ENCODE peak calls at places on chromosomes 11 and 22, in five cellular contexts. Q, X, M, P and D are unnamed samples.

GRCh38 chr11:75554258-75555022 is 7.6 kb upstream of the SERPINH1 start:
- DNase-seq in Q (peak; percentile 27), X (no peak), M (no peak), P (peak; percentile 96), D (no peak)

GRCh38 chr11:63165710-63166310 is 21.8 kb upstream of the SLC22A24 start:
- DNase-seq in Q (no peak), X (no peak), M (no peak), P (no peak), D (no peak)

GRCh38 chr11:111265421-111265820 is 19.9 kb downstream of the POU2AF2 start:
- DNase-seq in Q (no peak), X (no peak), M (no peak), P (no peak), D (no peak)

GRCh38 chr11:68255526-68255925 is 16.2 kb downstream of the C11orf24 start:
- DNase-seq in Q (no peak), X (no peak), M (no peak), P (no peak), D (no peak)

GRCh38 chr11:123069878-123070821 is 8.2 kb upstream of the HSPA8 start:
- DNase-seq in Q (no peak), X (no peak), M (no peak), P (no peak), D (no peak)

GRCh38 chr22:37197451-37198289 is 9.6 kb upstream of the C1QTNF6 start:
- DNase-seq in Q (peak; percentile 43), X (no peak), M (no peak), P (no peak), D (peak; percentile 79)

GRCh38 chr11:37712246-37712645 is 1114.2 kb upstream of the RAG2 start:
- DNase-seq in Q (no peak), X (no peak), M (no peak), P (no peak), D (no peak)

GRCh38 chr11:129445226-129445625 is 69.6 kb downstream of the BARX2 start:
- DNase-seq in Q (no peak), X (no peak), M (no peak), P (no peak), D (no peak)

GRCh38 chr11:36500315-36500721 is 9.8 kb downstream of the TRAF6 start:
- DNase-seq in Q (no peak), X (no peak), M (no peak), P (no peak), D (no peak)

GRCh38 chr22:49827853-49828598 is at the start of gene BRD1:
- DNase-seq in Q (peak; percentile 85), X (peak; percentile 23), M (peak; percentile 31), P (peak; percentile 51), D (peak; percentile 94)

GRCh38 chr11:26761382-26761781 is 39.5 kb upstream of the SLC5A12 start:
- DNase-seq in Q (no peak), X (no peak), M (no peak), P (no peak), D (no peak)

GRCh38 chr11:124194696-124195418 is 11.7 kb downstream of the OR10D3 start:
- DNase-seq in Q (no peak), X (no peak), M (no peak), P (no peak), D (no peak)

GRCh38 chr22:19817561-19818263 is 37.0 kb downstream of the GNB1L start:
- DNase-seq in Q (no peak), X (no peak), M (no peak), P (no peak), D (no peak)

GRCh38 chr22:19851291-19852176 is 3.1 kb downstream of the GNB1L start:
- DNase-seq in Q (no peak), X (no peak), M (no peak), P (no peak), D (no peak)

GRCh38 chr11:115112779-115113178 is 391.4 kb downstream of the CADM1 start:
- DNase-seq in Q (no peak), X (no peak), M (no peak), P (no peak), D (no peak)

GRCh38 chr11:23233075-23233474 is 372.8 kb upstream of the CCDC179 start:
- DNase-seq in Q (no peak), X (no peak), M (no peak), P (no peak), D (no peak)

GRCh38 chr11:115696472-115697011 is 192.3 kb upstream of the CADM1 start:
- DNase-seq in Q (no peak), X (no peak), M (no peak), P (no peak), D (no peak)

GRCh38 chr11:19163627-19164026 is 38.2 kb downstream of the CSRP3 start:
- DNase-seq in Q (no peak), X (no peak), M (no peak), P (no peak), D (no peak)

GRCh38 chr11:8285228-8285627 is 21.6 kb upstream of the LMO1 start:
- DNase-seq in Q (no peak), X (no peak), M (no peak), P (no peak), D (peak; percentile 51)

GRCh38 chr22:23829845-23830372 is 8.9 kb downstream of the DERL3 start:
- DNase-seq in Q (no peak), X (no peak), M (no peak), P (no peak), D (no peak)

GRCh38 chr11:45100338-45100737 is 46.1 kb upstream of the PRDM11 start:
- DNase-seq in Q (peak; percentile 63), X (no peak), M (no peak), P (no peak), D (no peak)

GRCh38 chr11:103031834-103032233 is 60.1 kb downstream of the DCUN1D5 start:
- DNase-seq in Q (no peak), X (no peak), M (no peak), P (no peak), D (no peak)

GRCh38 chr22:21937821-21938070 is 14.9 kb downstream of the PPM1F start:
- DNase-seq in Q (no peak), X (no peak), M (no peak), P (peak; percentile 71), D (no peak)

GRCh38 chr22:47008208-47008885 is 245.9 kb downstream of the TBC1D22A start:
- DNase-seq in Q (no peak), X (no peak), M (no peak), P (no peak), D (no peak)

GRCh38 chr11:60918941-60919275 is 5.0 kb downstream of the TMEM109 start:
- DNase-seq in Q (no peak), X (no peak), M (no peak), P (no peak), D (no peak)

GRCh38 chr11:34586655-34587281 is 34.1 kb upstream of the EHF start:
- DNase-seq in Q (no peak), X (no peak), M (no peak), P (no peak), D (no peak)

GRCh38 chr11:134822930-134823329 is 410.9 kb upstream of the B3GAT1 start:
- DNase-seq in Q (no peak), X (no peak), M (no peak), P (no peak), D (no peak)

GRCh38 chr11:2746401-2747230 is 46.8 kb upstream of the KCNQ1OT1 start:
- DNase-seq in Q (no peak), X (no peak), M (no peak), P (no peak), D (peak; percentile 51)

GRCh38 chr11:34620820-34621792 is at the start of gene EHF:
- DNase-seq in Q (no peak), X (no peak), M (no peak), P (no peak), D (no peak)

GRCh38 chr22:19709063-19709769 is 5.1 kb upstream of the SEPTIN5 start:
- DNase-seq in Q (no peak), X (no peak), M (no peak), P (no peak), D (peak; percentile 44)

GRCh38 chr11:93192163-93192562 is 5.6 kb downstream of the SLC36A4 start:
- DNase-seq in Q (no peak), X (no peak), M (no peak), P (no peak), D (no peak)

GRCh38 chr22:42621505-42622002 is 6.9 kb upstream of the POLDIP3 start:
- DNase-seq in Q (peak; percentile 55), X (no peak), M (peak; percentile 13), P (peak; percentile 39), D (peak; percentile 90)

GRCh38 chr22:32557424-32557823 is 82.8 kb downstream of the FBXO7 start:
- DNase-seq in Q (no peak), X (no peak), M (no peak), P (no peak), D (peak; percentile 71)

GRCh38 chr11:105937331-105937730 is 84.7 kb downstream of the MSANTD4 start:
- DNase-seq in Q (no peak), X (no peak), M (no peak), P (no peak), D (no peak)

GRCh38 chr11:70788247-70789022 is 390.1 kb downstream of the CTTN start:
- DNase-seq in Q (no peak), X (no peak), M (no peak), P (no peak), D (no peak)

GRCh38 chr11:123543796-123544195 is 110.6 kb downstream of the SCN3B start:
- DNase-seq in Q (no peak), X (no peak), M (no peak), P (no peak), D (no peak)

GRCh38 chr11:64430570-64430969 is 71.6 kb downstream of the RPS6KA4 start:
- DNase-seq in Q (no peak), X (no peak), M (no peak), P (no peak), D (no peak)

GRCh38 chr22:49629024-49629570 is 198.6 kb downstream of the BRD1 start:
- DNase-seq in Q (no peak), X (no peak), M (no peak), P (no peak), D (peak; percentile 39)

GRCh38 chr11:57639321-57640067 is 10.2 kb downstream of the YPEL4 start:
- DNase-seq in Q (no peak), X (no peak), M (no peak), P (no peak), D (no peak)

GRCh38 chr22:35993048-35993714 is 35.4 kb downstream of the RBFOX2 start:
- DNase-seq in Q (no peak), X (no peak), M (no peak), P (no peak), D (no peak)